ENCODE peak calls at places on chromosomes 6 and 20, in five cellular contexts. M, V, Q, I and D are unnamed samples. For H3K79me1, the result is how much of the 10 kb centered on the place peaks cover.

GRCh38 chr6:157228421-157229218 is 94.7 kb downstream of the TMEM242 start:
- DNase-seq in M (no peak), V (no peak), I (no peak), Q (peak), D (peak)

GRCh38 chr6:158358450-158359077 is 46.3 kb downstream of the TULP4 start:
- DNase-seq in V (no peak), M (no peak), I (no peak), Q (no peak), D (no peak)

GRCh38 chr6:113172531-113172966 is 684.6 kb upstream of the MARCKS start:
- DNase-seq in Q (no peak), M (no peak), V (peak), I (no peak), D (no peak)

GRCh38 chr6:27503436-27504030 is 30.6 kb upstream of the ZNF184 start:
- DNase-seq in M (peak), V (peak), I (peak), Q (peak), D (peak)

GRCh38 chr20:22560817-22561216 is 23.6 kb downstream of the FOXA2 start:
- DNase-seq in I (no peak), Q (no peak), V (no peak), M (peak), D (no peak)

GRCh38 chr6:72622094-72622540 is 253 bp downstream of the KCNQ5 start:
- DNase-seq in V (peak), I (peak), Q (peak), M (peak), D (peak)

GRCh38 chr20:25019381-25020155 is 27.0 kb upstream of the APMAP start:
- DNase-seq in M (no peak), V (no peak), I (no peak), Q (no peak), D (no peak)

GRCh38 chr6:18488526-18489270 is 101.5 kb downstream of the RNF144B start:
- DNase-seq in M (no peak), Q (no peak), I (peak), V (no peak), D (no peak)

GRCh38 chr20:62707281-62707941 is 1.2 kb upstream of the NTSR1 start:
- DNase-seq in Q (no peak), M (no peak), V (no peak), I (no peak), D (no peak)

GRCh38 chr20:6882911-6883310 is 115.4 kb downstream of the BMP2 start:
- DNase-seq in I (no peak), Q (no peak), M (no peak), V (no peak), D (no peak)

GRCh38 chr20:5553194-5553815 is 196.9 kb upstream of the SHLD1 start:
- DNase-seq in I (no peak), Q (no peak), V (no peak), M (no peak), D (no peak)

GRCh38 chr6:1321715-1322114 is 9.8 kb downstream of the FOXQ1 start:
- DNase-seq in Q (no peak), V (peak), M (no peak), I (peak), D (no peak)

GRCh38 chr20:46901638-46902037 is 7.0 kb downstream of the EYA2 start:
- DNase-seq in I (no peak), M (no peak), Q (no peak), V (no peak), D (no peak)

GRCh38 chr6:12493446-12493845 is 203.3 kb downstream of the EDN1 start:
- DNase-seq in I (no peak), V (no peak), M (no peak), Q (no peak), D (no peak)

GRCh38 chr6:168181316-168181715 is 102.3 kb upstream of the FRMD1 start:
- DNase-seq in I (no peak), V (no peak), Q (no peak), M (peak), D (no peak)

GRCh38 chr20:22411568-22412450 is 172.6 kb downstream of the FOXA2 start:
- DNase-seq in I (no peak), V (no peak), Q (peak), M (no peak), D (no peak)

GRCh38 chr6:47655719-47656595 is 42.4 kb upstream of the ADGRF4 start:
- DNase-seq in V (peak), Q (peak), M (peak), I (no peak), D (peak)

GRCh38 chr6:104472245-104472644 is 387.5 kb downstream of the HACE1 start:
- DNase-seq in M (no peak), Q (no peak), V (no peak), I (no peak), D (no peak)

GRCh38 chr20:9392892-9393857 is 121.2 kb upstream of the LAMP5 start:
- DNase-seq in V (peak), I (peak), Q (peak), M (peak), D (peak)

GRCh38 chr6:116096979-116097816 is 3.5 kb upstream of the NT5DC1 start:
- DNase-seq in Q (no peak), M (no peak), I (peak), V (peak), D (no peak)

GRCh38 chr6:30263734-30264133 is 50.5 kb upstream of the TRIM26 start:
- DNase-seq in M (no peak), I (peak), V (peak), Q (peak), D (no peak)

GRCh38 chr6:129112591-129112990 is 229.7 kb downstream of the LAMA2 start:
- DNase-seq in I (no peak), Q (no peak), M (no peak), V (no peak), D (no peak)

GRCh38 chr6:107330190-107330589 is 129.2 kb downstream of the PDSS2 start:
- DNase-seq in M (no peak), V (no peak), Q (no peak), I (no peak), D (no peak)

GRCh38 chr6:15485875-15486274 is 177.0 kb downstream of the DTNBP1 start:
- DNase-seq in V (no peak), M (no peak), I (no peak), Q (no peak), D (no peak)

GRCh38 chr6:165723326-165723725 is 60.3 kb upstream of the PDE10A start:
- DNase-seq in I (no peak), M (no peak), V (no peak), Q (no peak), D (no peak)

GRCh38 chr6:14837435-14837834 is 408.4 kb upstream of the JARID2 start:
- DNase-seq in V (no peak), M (no peak), Q (no peak), I (no peak), D (no peak)

GRCh38 chr6:37845930-37846329 is 26.4 kb downstream of the ZFAND3 start:
- DNase-seq in M (no peak), V (no peak), Q (no peak), I (peak), D (no peak)

GRCh38 chr6:44062771-44063560 is 64.3 kb downstream of the MRPL14 start:
- DNase-seq in V (no peak), Q (peak), M (peak), I (no peak), D (no peak)

GRCh38 chr20:44477151-44477550 is 1.5 kb downstream of the TTPAL start:
- DNase-seq in I (no peak), M (no peak), V (no peak), Q (no peak), D (no peak)

GRCh38 chr6:39430968-39431523 is 108.5 kb upstream of the KCNK16 start:
- DNase-seq in V (peak), I (no peak), M (peak), Q (peak), D (no peak)
- H3K9ac ChIP-seq in V (no peak), I (no peak), M (no peak), Q (no peak), D (no peak)

DNA sequence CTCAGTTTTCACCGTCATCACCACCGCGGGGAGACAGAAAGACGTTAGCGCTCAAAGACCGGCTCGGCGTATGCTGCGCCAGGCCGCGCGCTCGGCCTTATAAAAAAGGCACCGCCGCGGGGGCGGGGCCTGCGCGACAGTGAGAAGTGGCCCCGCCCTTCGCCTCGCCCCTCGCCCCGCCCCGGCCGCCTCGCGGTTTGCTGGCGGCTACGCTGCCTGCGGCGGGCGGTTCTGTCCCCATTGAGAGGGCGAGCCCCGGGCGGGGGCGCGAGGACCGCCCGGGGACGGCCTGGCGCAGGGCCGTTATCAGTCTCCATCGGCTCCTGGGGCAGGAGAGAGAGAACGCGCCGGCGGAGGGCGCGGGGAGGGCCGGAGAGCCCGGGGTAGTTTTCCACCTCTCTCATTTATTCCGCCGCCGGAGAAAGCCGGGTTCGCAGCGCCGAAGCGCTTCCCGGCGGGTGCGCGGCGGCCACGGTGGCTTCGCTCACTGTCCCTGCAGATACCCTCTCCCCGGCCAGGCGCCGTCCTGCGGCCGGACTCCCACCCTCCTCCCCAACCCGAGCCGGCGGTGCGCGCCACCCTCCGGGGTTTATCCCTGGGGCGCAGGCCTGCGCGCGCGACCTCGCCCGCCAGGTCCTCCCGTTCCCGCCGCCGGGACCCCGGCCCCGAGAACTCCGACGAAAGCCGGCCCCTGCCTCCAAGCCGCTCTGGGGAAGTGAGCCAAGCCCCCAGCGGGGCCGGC is 122.5 kb upstream of the SLC2A12 start:
- DNase-seq in V (no peak), Q (peak), I (peak), M (peak), D (peak)
- H2AK5ac ChIP-seq in V (no peak), Q (no peak), I (peak), M (no peak), D (peak)

DNA sequence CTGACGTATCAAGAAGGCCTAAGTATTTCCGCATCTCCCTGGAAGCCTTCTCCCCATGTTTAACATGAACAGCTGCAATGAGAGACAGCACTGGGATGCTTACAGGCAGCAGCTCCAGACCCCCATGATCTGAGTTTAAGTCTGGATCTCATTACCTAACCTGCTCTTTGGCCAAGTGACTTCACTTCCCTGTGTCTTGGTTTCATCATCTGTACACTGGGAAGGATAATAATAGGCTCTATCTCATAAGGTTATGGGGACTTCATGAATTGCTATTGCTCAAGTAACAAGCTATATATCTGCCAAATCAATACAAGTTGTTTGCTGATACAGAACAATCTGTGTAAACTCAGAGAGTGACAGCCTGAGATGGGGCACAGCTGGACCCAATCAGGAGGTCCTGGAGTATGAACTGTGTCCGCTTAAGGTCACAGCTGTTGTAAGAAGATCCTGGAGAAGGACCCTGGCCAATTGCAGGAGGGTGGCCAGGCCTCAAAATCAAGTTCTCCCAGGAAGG is 56.0 kb downstream of the TGM2 start:
- DNase-seq in V (peak), Q (no peak), M (no peak), I (peak), D (no peak)
- H3K79me1 ChIP-seq in V (under half), Q (under half), M (under half), I (under half), D (under half)

DNA sequence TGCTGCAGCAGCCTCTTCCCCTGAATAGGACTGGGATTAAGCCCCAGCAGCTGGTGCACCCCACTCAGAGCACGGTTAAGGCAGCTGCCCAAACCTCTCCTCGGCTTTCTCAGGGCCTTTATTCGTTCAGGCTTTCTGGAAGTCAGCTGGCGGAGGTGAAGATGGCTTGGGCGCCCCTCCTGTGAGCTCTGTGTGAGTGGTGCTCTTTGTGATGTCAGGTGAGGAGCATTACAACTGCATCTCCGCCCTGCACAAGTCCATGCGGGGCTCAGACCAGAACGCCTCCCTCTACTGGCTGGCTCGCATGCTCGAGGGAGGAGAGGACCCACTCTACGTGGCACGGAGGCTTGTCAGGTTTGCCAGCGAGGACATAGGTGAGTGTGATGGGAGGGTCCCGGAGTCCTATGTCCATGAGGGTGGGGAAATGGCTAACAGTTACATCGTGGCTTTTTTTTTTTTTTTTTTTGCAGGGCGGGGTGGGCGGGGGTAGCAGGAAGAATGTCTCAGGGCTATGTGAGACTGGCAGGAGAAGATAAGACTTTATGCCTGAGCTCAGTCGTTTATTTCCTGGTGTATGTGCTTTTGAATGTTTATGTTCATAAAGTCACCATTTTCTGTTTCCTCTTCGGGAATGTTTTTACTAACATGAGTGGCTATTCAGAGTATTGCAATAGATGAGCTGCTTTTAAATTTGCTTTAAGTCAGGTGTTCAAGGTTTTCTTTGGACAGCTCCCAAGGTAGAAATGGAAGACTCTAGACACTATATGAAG is 18.2 kb downstream of the WRNIP1 start:
- DNase-seq in M (peak), I (peak), V (no peak), Q (peak), D (no peak)
- H3K9ac ChIP-seq in M (no peak), I (no peak), V (no peak), Q (no peak), D (peak)